ENCODE peak calls at places on chromosome 12, in five cellular contexts. A is bronchial epithelial cell, K is astrocyte, M is adrenal gland, D is AG04450. C is an unnamed sample.

GRCh38 chr12:65308601-65309071 is 30.2 kb downstream of the MSRB3 start:
- DNase-seq in A (peak), K (peak), M (no peak), D (no peak), C (no peak)

GRCh38 chr12:62434504-62435336 is 31.9 kb upstream of the MON2 start:
- DNase-seq in A (peak), K (no peak), M (peak), D (no peak), C (no peak)

GRCh38 chr12:12441891-12442461 is 85.1 kb downstream of the BORCS5 start:
- DNase-seq in A (peak), K (peak), M (peak), D (no peak), C (no peak)

GRCh38 chr12:130499474-130499873 is 161.8 kb downstream of the PIWIL1 start:
- DNase-seq in A (no peak), K (no peak), M (no peak), D (no peak), C (no peak)

GRCh38 chr12:55965941-55966407 is at the start of gene PMEL:
- DNase-seq in A (no peak), K (no peak), M (no peak), D (no peak), C (no peak)

GRCh38 chr12:52149182-52149641 is 42.6 kb downstream of the KRT80 start:
- DNase-seq in A (no peak), K (no peak), M (no peak), D (no peak), C (no peak)

GRCh38 chr12:96872946-96873345 is 34.1 kb upstream of the NEDD1 start:
- DNase-seq in A (no peak), K (no peak), M (no peak), D (no peak), C (no peak)

GRCh38 chr12:47811581-47812484 is 7.9 kb downstream of the HDAC7 start:
- DNase-seq in A (peak), K (peak), M (peak), D (no peak), C (no peak)

GRCh38 chr12:12267801-12268200 is 957 bp upstream of the LRP6 start:
- DNase-seq in A (no peak), K (no peak), M (no peak), D (no peak), C (no peak)

GRCh38 chr12:62783881-62784280 is 151.1 kb downstream of the PPM1H start:
- DNase-seq in A (no peak), K (peak), M (no peak), D (no peak), C (no peak)

GRCh38 chr12:92696240-92696639 is 6.5 kb upstream of the PLEKHG7 start:
- DNase-seq in A (no peak), K (peak), M (peak), D (peak), C (no peak)

GRCh38 chr12:116525418-116526001 is 33.7 kb upstream of the MAP1LC3B2 start:
- DNase-seq in A (peak), K (peak), M (peak), D (peak), C (peak)

GRCh38 chr12:72346331-72346944 is 74.3 kb downstream of the TRHDE start:
- DNase-seq in A (peak), K (peak), M (peak), D (peak), C (peak)

GRCh38 chr12:4172999-4173398 is 100.6 kb upstream of the CCND2 start:
- DNase-seq in A (no peak), K (peak), M (peak), D (no peak), C (no peak)

GRCh38 chr12:49959570-49960473 is 1.9 kb upstream of the AQP5 start:
- DNase-seq in A (peak), K (peak), M (no peak), D (no peak), C (peak)

GRCh38 chr12:103423061-103423473 is 72.7 kb downstream of the C12orf42 start:
- DNase-seq in A (no peak), K (no peak), M (no peak), D (no peak), C (no peak)

GRCh38 chr12:32302218-32302826 is 97.0 kb upstream of the FGD4 start:
- DNase-seq in A (peak), K (no peak), M (no peak), D (no peak), C (no peak)

GRCh38 chr12:47308672-47309071 is 228.9 kb upstream of the AMIGO2 start:
- DNase-seq in A (no peak), K (no peak), M (no peak), D (no peak), C (no peak)

GRCh38 chr12:89872922-89873630 is 164.4 kb upstream of the ATP2B1 start:
- DNase-seq in A (no peak), K (no peak), M (no peak), D (no peak), C (no peak)

GRCh38 chr12:6840428-6841138 is at the start of gene GNB3:
- DNase-seq in A (no peak), K (no peak), M (no peak), D (no peak), C (no peak)

GRCh38 chr12:68305278-68305677 is 26.9 kb downstream of the MDM1 start:
- DNase-seq in A (no peak), K (no peak), M (no peak), D (no peak), C (no peak)

GRCh38 chr12:104358353-104359003 is 54.9 kb downstream of the EID3 start:
- DNase-seq in A (peak), K (no peak), M (peak), D (no peak), C (no peak)

GRCh38 chr12:13000935-13001724 is 1.1 kb upstream of the HEBP1 start:
- DNase-seq in A (peak), K (peak), M (peak), D (no peak), C (no peak)

GRCh38 chr12:49538740-49539403 is at the start of gene KCNH3:
- DNase-seq in A (peak), K (peak), M (peak), D (no peak), C (no peak)

GRCh38 chr12:62684586-62685295 is 218.1 kb downstream of the MON2 start:
- DNase-seq in A (no peak), K (no peak), M (no peak), D (no peak), C (no peak)

GRCh38 chr12:490260-490659 is 30.5 kb downstream of the B4GALNT3 start:
- DNase-seq in A (no peak), K (no peak), M (no peak), D (no peak), C (no peak)

GRCh38 chr12:2783936-2784600 is 10.7 kb upstream of the FKBP4 start:
- DNase-seq in A (peak), K (no peak), M (peak), D (no peak), C (no peak)

GRCh38 chr12:66273147-66273546 is 29.1 kb upstream of the HELB start:
- DNase-seq in A (no peak), K (no peak), M (no peak), D (no peak), C (no peak)

DNA sequence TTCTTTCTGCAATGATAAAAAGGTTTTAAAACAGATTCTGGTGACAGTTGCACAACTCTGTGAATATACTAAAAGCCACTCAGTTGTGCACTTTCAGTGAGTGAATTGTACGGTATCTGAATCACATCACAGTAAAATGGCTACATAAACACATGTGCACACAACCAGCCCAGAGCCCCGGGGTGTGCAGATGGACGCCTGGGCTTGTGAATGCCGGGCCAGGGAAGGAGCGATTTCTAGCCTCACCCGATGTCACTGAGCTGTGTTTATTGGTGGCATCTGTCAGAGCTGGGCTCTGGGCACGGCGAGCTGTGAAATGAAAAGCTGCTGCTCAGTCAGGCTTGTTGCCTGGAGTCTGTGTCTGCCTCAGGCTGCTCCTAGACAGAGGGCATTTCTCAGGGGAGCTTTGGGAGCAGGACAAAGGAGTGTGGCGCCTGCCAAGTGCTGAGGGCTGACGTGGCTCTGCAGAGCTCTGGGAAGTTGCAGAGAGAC is 25.9 kb downstream of the RHOF start:
- DNase-seq in A (no peak), K (peak), M (no peak), D (no peak), C (peak)
- H3K4me3 ChIP-seq in A (no peak), K (no peak), M (no peak), D (peak), C (no peak)

GRCh38 chr12:9340422-9341259 is 132.4 kb upstream of the PZP start:
- DNase-seq in A (no peak), K (peak), M (no peak), D (peak), C (peak)
- TF ChIP-seq CTCF in A (no peak), K (no peak), M (no peak), D (peak), C (no peak)

DNA sequence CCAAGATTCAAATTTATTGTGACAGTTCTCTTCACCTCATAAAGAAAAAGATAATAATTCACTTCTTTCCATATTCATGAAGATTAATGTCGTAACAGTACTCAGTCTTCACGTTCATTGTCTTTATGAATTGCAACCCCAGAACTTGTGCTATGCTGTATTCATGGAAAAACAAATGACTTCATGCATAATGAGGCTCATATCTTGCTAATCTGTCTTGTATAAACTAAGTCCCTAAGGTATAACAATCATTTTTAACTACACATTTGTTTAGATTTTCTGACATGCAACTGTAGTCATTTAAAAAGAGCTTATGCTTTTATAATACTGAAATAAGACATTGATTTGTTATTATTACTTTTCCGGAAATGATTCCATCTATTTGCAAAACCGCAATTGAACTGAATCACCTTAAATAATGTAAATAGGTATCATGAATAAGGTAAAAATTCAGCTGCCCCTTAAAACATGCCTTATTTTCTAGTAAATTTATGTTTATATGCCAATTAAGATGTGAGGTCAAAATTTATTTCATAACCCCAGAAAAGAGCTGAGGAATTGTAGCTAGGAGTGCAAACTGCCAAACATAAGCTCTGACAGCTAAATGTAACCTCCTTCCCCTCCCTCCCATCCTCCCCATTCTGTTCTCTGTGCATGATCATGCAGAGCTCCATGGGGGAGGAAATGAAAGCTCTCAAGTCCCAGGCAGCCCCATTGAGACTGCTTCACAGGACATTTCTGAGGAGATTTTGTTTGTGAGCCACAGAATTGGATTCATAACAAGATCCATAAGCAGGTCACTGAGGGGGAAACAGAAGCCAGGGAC is 301.6 kb downstream of the ATP23 start:
- DNase-seq in A (no peak), K (peak), M (no peak), D (peak), C (no peak)
- H3K4me3 ChIP-seq in A (no peak), K (no peak), M (no peak), D (no peak), C (no peak)

GRCh38 chr12:108788911-108789310 is 57.6 kb upstream of the CORO1C start:
- DNase-seq in A (no peak), K (no peak), M (no peak), D (no peak), C (no peak)

GRCh38 chr12:108784270-108784669 is 53.0 kb upstream of the CORO1C start:
- DNase-seq in A (no peak), K (no peak), M (no peak), D (no peak), C (no peak)

GRCh38 chr12:108788076-108788782 is 56.9 kb upstream of the CORO1C start:
- DNase-seq in A (no peak), K (no peak), M (no peak), D (no peak), C (no peak)

GRCh38 chr12:108787539-108787938 is 56.2 kb upstream of the CORO1C start:
- DNase-seq in A (no peak), K (no peak), M (no peak), D (no peak), C (no peak)

GRCh38 chr12:108786450-108786849 is 55.1 kb upstream of the CORO1C start:
- DNase-seq in A (no peak), K (no peak), M (no peak), D (no peak), C (no peak)
- TF ChIP-seq CTCF in A (no peak), K (no peak), M (no peak), D (no peak), C (no peak)

GRCh38 chr12:124928095-124928911 is 13.9 kb upstream of the UBC start:
- DNase-seq in A (peak), K (peak), M (peak), D (peak), C (peak)

GRCh38 chr12:124927325-124928094 is 13.1 kb upstream of the UBC start:
- DNase-seq in A (peak), K (peak), M (peak), D (no peak), C (no peak)

GRCh38 chr12:124929649-124930419 is 15.4 kb upstream of the UBC start:
- DNase-seq in A (no peak), K (no peak), M (no peak), D (no peak), C (no peak)

GRCh38 chr12:124930576-124930975 is 16.1 kb upstream of the UBC start:
- DNase-seq in A (no peak), K (no peak), M (no peak), D (no peak), C (no peak)

DNA sequence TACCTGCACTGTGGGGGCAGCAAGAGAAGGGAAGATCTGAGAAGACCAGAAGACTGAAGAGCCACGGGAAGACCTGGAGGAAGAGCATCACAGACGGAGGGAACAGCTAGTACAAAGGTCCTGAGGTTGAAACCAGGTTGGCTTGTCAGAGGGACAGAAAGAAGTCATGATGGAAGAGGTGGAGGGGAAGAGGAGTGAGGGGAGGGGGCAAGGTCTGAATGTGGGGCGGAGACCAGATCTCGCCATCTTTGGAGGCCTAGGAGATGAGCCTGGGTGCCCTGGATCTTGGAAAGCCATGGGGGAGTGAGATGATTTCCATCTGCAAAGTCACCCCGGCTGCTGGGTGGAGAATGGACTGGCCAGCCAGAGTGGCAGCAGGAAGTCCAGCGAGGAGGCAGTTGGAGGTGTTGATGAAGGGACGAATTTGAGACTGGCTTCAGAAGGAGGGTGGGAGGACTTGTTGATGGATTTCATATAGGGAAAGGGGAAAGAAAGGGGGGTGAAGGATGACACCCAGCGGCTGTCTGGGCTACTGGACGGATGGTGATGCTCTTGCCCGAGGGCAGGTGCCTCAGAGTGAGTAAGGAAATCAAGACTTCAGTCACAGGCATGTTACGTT is 14.6 kb upstream of the UBC start:
- DNase-seq in A (peak), K (no peak), M (no peak), D (no peak), C (no peak)
- H3K4me3 ChIP-seq in A (no peak), K (no peak), M (no peak), D (no peak), C (no peak)